ENCODE peak calls at places on chromosomes 7 and 10, in four cellular contexts. W is body of pancreas, J is IMR-90, T is HepG2. B is an unnamed sample.
A peak's percentile ranks its signal among the peaks of the same experiment; 100 is the strongest.

GRCh38 chr7:1505731-1506550 is 1.8 kb upstream of the INTS1 start:
- DNase-seq in W (peak; percentile 51), J (no peak), T (no peak), B (peak; percentile 27)

GRCh38 chr7:1941464-1942025 is 271.5 kb downstream of the ELFN1 start:
- DNase-seq in W (no peak), J (no peak), T (no peak), B (no peak)

GRCh38 chr10:51698473-51699063 is 827 bp downstream of the CSTF2T start:
- DNase-seq in W (no peak), J (no peak), T (no peak), B (no peak)

GRCh38 chr10:119253433-119254174 is 46.2 kb downstream of the GRK5 start:
- DNase-seq in W (peak; percentile 19), J (peak; percentile 96), T (peak; percentile 92), B (peak; percentile 65)

GRCh38 chr10:49134327-49134726 is 506 bp upstream of the FAM170B start:
- DNase-seq in W (no peak), J (no peak), T (no peak), B (no peak)

GRCh38 chr7:78023191-78023590 is 224.6 kb downstream of the PHTF2 start:
- DNase-seq in W (no peak), J (no peak), T (no peak), B (no peak)

GRCh38 chr7:132877578-132877977 is 204.3 kb downstream of the CHCHD3 start:
- DNase-seq in W (no peak), J (no peak), T (no peak), B (no peak)

GRCh38 chr10:48476279-48476982 is 128.4 kb downstream of the ARHGAP22 start:
- DNase-seq in W (no peak), J (no peak), T (no peak), B (no peak)

GRCh38 chr10:21638681-21639080 is 104.6 kb downstream of the MLLT10 start:
- DNase-seq in W (no peak), J (peak; percentile 12), T (no peak), B (no peak)

GRCh38 chr10:22379059-22379458 is 33.8 kb downstream of the SPAG6 start:
- DNase-seq in W (no peak), J (no peak), T (no peak), B (no peak)

GRCh38 chr10:4512557-4513286 is 313.3 kb upstream of the AKR1E2 start:
- DNase-seq in W (no peak), J (peak; percentile 71), T (peak; percentile 2), B (peak; percentile 23)

GRCh38 chr7:47991741-47992311 is 12.4 kb upstream of the HUS1 start:
- DNase-seq in W (peak; percentile 79), J (peak; percentile 51), T (peak; percentile 63), B (peak; percentile 93)

GRCh38 chr7:127366680-127367079 is 25.8 kb downstream of the ZNF800 start:
- DNase-seq in W (no peak), J (no peak), T (no peak), B (no peak)

GRCh38 chr10:112360308-112361270 is 13.3 kb upstream of the ACSL5 start:
- DNase-seq in W (no peak), J (peak; percentile 21), T (no peak), B (peak; percentile 90)

GRCh38 chr7:94431620-94432295 is 37.1 kb downstream of the COL1A2 start:
- DNase-seq in W (no peak), J (peak; percentile 86), T (no peak), B (no peak)

GRCh38 chr10:132389631-132390454 is 7.2 kb upstream of the PWWP2B start:
- DNase-seq in W (peak; percentile 33), J (no peak), T (no peak), B (no peak)

GRCh38 chr7:118350260-118350659 is 125.8 kb downstream of the ANKRD7 start:
- DNase-seq in W (no peak), J (no peak), T (no peak), B (no peak)

GRCh38 chr7:17976952-17977351 is 36.7 kb upstream of the SNX13 start:
- DNase-seq in W (no peak), J (no peak), T (no peak), B (no peak)

GRCh38 chr10:7161484-7162283 is 249.2 kb downstream of the SFMBT2 start:
- DNase-seq in W (no peak), J (no peak), T (no peak), B (peak; percentile 45)

GRCh38 chr7:128755816-128756476 is 16.8 kb downstream of the CALU start:
- DNase-seq in W (no peak), J (peak; percentile 96), T (no peak), B (no peak)

GRCh38 chr7:134645935-134646334 is 718 bp upstream of the BPGM start:
- DNase-seq in W (no peak), J (peak; percentile 65), T (no peak), B (no peak)

GRCh38 chr10:97090035-97090434 is 95.7 kb downstream of the SLIT1 start:
- DNase-seq in W (no peak), J (no peak), T (no peak), B (no peak)

GRCh38 chr7:42167206-42167913 is 69.6 kb downstream of the GLI3 start:
- DNase-seq in W (no peak), J (peak; percentile 10), T (no peak), B (no peak)

GRCh38 chr7:41824284-41824683 is 121.4 kb upstream of the INHBA start:
- DNase-seq in W (no peak), J (peak; percentile 71), T (no peak), B (no peak)

GRCh38 chr10:93465806-93466675 is 16.1 kb downstream of the MYOF start:
- DNase-seq in W (peak; percentile 72), J (peak; percentile 90), T (peak; percentile 18), B (peak; percentile 58)

GRCh38 chr7:29197916-29198315 is 3.3 kb downstream of the CHN2 start:
- DNase-seq in W (no peak), J (no peak), T (no peak), B (no peak)

GRCh38 chr7:74292757-74293576 is 3.8 kb downstream of the CLIP2 start:
- DNase-seq in W (peak; percentile 81), J (no peak), T (peak; percentile 96), B (no peak)

GRCh38 chr7:37040330-37040729 is 316.0 kb upstream of the AOAH start:
- DNase-seq in W (no peak), J (peak; percentile 54), T (no peak), B (no peak)

GRCh38 chr10:7932301-7933036 is 114.2 kb downstream of the TAF3 start:
- DNase-seq in W (no peak), J (no peak), T (peak; percentile 98), B (no peak)

GRCh38 chr7:132251327-132251659 is 325.0 kb downstream of the PLXNA4 start:
- DNase-seq in W (peak; percentile 94), J (no peak), T (peak; percentile 87), B (peak; percentile 97)

GRCh38 chr7:106417273-106417902 is 132.6 kb upstream of the NAMPT start:
- DNase-seq in W (no peak), J (peak; percentile 3), T (no peak), B (no peak)

GRCh38 chr10:23694921-23695824 is 256.3 kb downstream of the OTUD1 start:
- DNase-seq in W (no peak), J (no peak), T (no peak), B (no peak)

GRCh38 chr7:18357691-18358090 is 137.9 kb upstream of the HDAC9 start:
- DNase-seq in W (no peak), J (peak; percentile 6), T (no peak), B (no peak)

GRCh38 chr10:22554481-22555182 is 159.7 kb downstream of the PIP4K2A start:
- DNase-seq in W (peak; percentile 37), J (peak; percentile 87), T (no peak), B (peak; percentile 80)

GRCh38 chr10:104349623-104350142 is 4.0 kb upstream of the CFAP58 start:
- DNase-seq in W (no peak), J (peak; percentile 68), T (peak; percentile 79), B (no peak)

GRCh38 chr10:104350146-104350635 is 3.4 kb upstream of the CFAP58 start:
- DNase-seq in W (no peak), J (peak; percentile 76), T (peak; percentile 66), B (no peak)

GRCh38 chr10:104351919-104352318 is 1.7 kb upstream of the CFAP58 start:
- DNase-seq in W (no peak), J (no peak), T (no peak), B (no peak)

GRCh38 chr10:104351067-104351681 is 2.5 kb upstream of the CFAP58 start:
- DNase-seq in W (no peak), J (peak; percentile 75), T (no peak), B (no peak)

DNA sequence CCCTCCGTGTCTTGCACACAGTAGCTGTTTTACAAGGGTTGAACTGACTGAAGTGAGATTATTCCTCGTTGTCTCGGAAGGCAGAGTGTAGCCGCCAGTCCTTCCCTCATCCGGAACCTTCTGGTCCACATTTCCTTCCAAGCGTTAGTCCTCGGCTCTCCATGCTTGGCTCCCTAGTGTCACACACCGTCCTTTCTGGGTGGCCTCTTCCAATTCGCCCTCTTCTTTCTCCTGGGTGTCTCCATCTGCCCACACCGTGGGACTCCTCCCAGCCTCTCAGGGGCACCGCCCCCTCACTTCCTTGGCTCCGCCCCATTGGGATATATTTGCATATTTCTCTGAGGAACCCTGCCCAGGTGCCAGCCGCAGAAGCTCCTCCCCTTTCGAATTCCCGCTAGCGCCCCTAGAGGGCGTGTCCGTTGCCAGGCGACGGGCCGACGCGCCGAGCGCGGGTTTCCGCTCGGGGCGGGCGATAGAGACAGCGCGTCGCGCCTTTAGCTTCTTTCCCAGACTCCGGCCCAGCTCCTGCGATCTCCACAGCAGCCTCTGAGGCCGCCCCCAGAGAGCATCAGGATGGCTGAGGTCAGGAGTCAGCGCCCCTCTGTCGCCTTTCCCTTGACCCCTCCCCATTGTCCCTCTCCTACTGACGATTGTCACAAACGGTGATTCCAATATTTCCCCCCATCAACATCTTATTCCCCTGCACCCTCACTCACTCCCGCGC is at the start of gene CFAP58:
- DNase-seq in W (peak; percentile 96), J (peak; percentile 70), T (peak; percentile 45), B (peak; percentile 96)
- TF ChIP-seq POLR2A in W (no peak), J (no peak), T (no peak), B (no peak)

GRCh38 chr7:149175150-149175549 is 20.2 kb upstream of the ZNF282 start:
- DNase-seq in W (no peak), J (no peak), T (no peak), B (no peak)
- H3K36me3 ChIP-seq in W (peaks cover 21% of the 10 kb centered on the region), J (peaks cover 30% of the 10 kb centered on the region), T (peaks cover 66% of the 10 kb centered on the region), B (no peaks in the 10 kb centered on the region)

DNA sequence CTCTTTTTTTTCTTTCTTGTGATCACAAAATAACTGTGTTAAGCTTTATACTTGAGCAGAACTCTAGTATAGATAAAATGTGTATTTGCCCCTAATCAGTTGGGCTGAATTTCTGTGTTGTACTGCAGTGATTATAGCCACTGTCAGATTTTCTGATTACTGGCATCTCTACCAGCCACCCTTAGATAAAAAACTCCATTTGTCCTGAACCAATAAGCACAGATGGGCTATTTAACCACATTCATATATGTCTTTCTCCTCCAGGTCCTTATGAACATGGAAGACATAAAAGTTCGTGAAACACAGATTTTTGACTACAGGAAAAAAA is 38.3 kb downstream of the CFAP58 start:
- DNase-seq in W (no peak), J (no peak), T (no peak), B (no peak)
- TF ChIP-seq POLR2A in W (no peak), J (no peak), T (no peak), B (no peak)

GRCh38 chr10:73244866-73245477 is 2.1 kb downstream of the DNAJC9 start:
- DNase-seq in W (no peak), J (no peak), T (no peak), B (no peak)
- H3K36me3 ChIP-seq in W (peaks cover 19% of the 10 kb centered on the region), J (peaks cover 19% of the 10 kb centered on the region), T (peaks cover 38% of the 10 kb centered on the region), B (no peaks in the 10 kb centered on the region)

GRCh38 chr10:27742926-27743735 is 2.5 kb downstream of the MKX start:
- DNase-seq in W (peak; percentile 21), J (no peak), T (no peak), B (peak; percentile 23)
- TF ChIP-seq POLR2A in W (no peak), J (no peak), T (no peak), B (no peak)

GRCh38 chr7:102189756-102190155 is 96.9 kb upstream of the SH2B2 start:
- DNase-seq in W (no peak), J (no peak), T (no peak), B (no peak)
- H3K36me3 ChIP-seq in W (peaks cover 12% of the 10 kb centered on the region), J (peaks cover 45% of the 10 kb centered on the region), T (peaks cover 56% of the 10 kb centered on the region), B (no peaks in the 10 kb centered on the region)

GRCh38 chr7:5598769-5599371 is 175.2 kb upstream of the TNRC18 start:
- DNase-seq in W (no peak), J (no peak), T (no peak), B (peak; percentile 51)
- TF ChIP-seq POLR2A in W (no peak), J (no peak), T (no peak), B (no peak)

B was measured in testis.